ENCODE peak calls at places on chromosomes 7 and 10, in eight cellular contexts. One of them, this sample, is unnamed.
A peak's percentile ranks its signal among the peaks of the same experiment; 100 is the strongest.

GRCh38 chr7:17401806-17402627 is 103.6 kb downstream of the AHR start:
- DNase-seq in activated CD4-positive, alpha-beta T cell treated with anti-CD3 and anti-CD28 coated beads, Interleukin-2, amount 50 U/mL, for 48 hours: peak; percentile 7
- DNase-seq in prostate gland: no peak
- DNase-seq in iris pigment epithelial cell: no peak
- DNase-seq in WTC11: no peak
- DNase-seq in right cardiac atrium: no peak
- DNase-seq in RWPE1: no peak
- DNase-seq in neural crest cell: no peak
- DNase-seq in this sample: no peak

GRCh38 chr7:158348446-158348845 is 239.2 kb downstream of the PTPRN2 start:
- DNase-seq in activated CD4-positive, alpha-beta T cell treated with anti-CD3 and anti-CD28 coated beads, Interleukin-2, amount 50 U/mL, for 48 hours: no peak
- DNase-seq in prostate gland: no peak
- DNase-seq in iris pigment epithelial cell: no peak
- DNase-seq in WTC11: no peak
- DNase-seq in right cardiac atrium: no peak
- DNase-seq in RWPE1: no peak
- DNase-seq in neural crest cell: no peak
- DNase-seq in this sample: no peak

GRCh38 chr7:106326594-106327537 is 42.1 kb upstream of the NAMPT start:
- DNase-seq in activated CD4-positive, alpha-beta T cell treated with anti-CD3 and anti-CD28 coated beads, Interleukin-2, amount 50 U/mL, for 48 hours: no peak
- DNase-seq in prostate gland: no peak
- DNase-seq in iris pigment epithelial cell: peak; percentile 36
- DNase-seq in WTC11: no peak
- DNase-seq in right cardiac atrium: no peak
- DNase-seq in RWPE1: no peak
- DNase-seq in neural crest cell: no peak
- DNase-seq in this sample: no peak

GRCh38 chr7:55432937-55433784 is 68.0 kb downstream of the LANCL2 start:
- DNase-seq in activated CD4-positive, alpha-beta T cell treated with anti-CD3 and anti-CD28 coated beads, Interleukin-2, amount 50 U/mL, for 48 hours: no peak
- DNase-seq in prostate gland: no peak
- DNase-seq in iris pigment epithelial cell: peak; percentile 46
- DNase-seq in WTC11: no peak
- DNase-seq in right cardiac atrium: no peak
- DNase-seq in RWPE1: peak; percentile 79
- DNase-seq in neural crest cell: no peak
- DNase-seq in this sample: no peak

GRCh38 chr10:3509355-3509754 is 275.7 kb downstream of the KLF6 start:
- DNase-seq in activated CD4-positive, alpha-beta T cell treated with anti-CD3 and anti-CD28 coated beads, Interleukin-2, amount 50 U/mL, for 48 hours: no peak
- DNase-seq in prostate gland: no peak
- DNase-seq in iris pigment epithelial cell: no peak
- DNase-seq in WTC11: no peak
- DNase-seq in right cardiac atrium: no peak
- DNase-seq in RWPE1: no peak
- DNase-seq in neural crest cell: no peak
- DNase-seq in this sample: no peak

GRCh38 chr10:29849434-29849833 is 210.0 kb downstream of the JCAD start:
- DNase-seq in activated CD4-positive, alpha-beta T cell treated with anti-CD3 and anti-CD28 coated beads, Interleukin-2, amount 50 U/mL, for 48 hours: no peak
- DNase-seq in prostate gland: no peak
- DNase-seq in iris pigment epithelial cell: peak; percentile 86
- DNase-seq in WTC11: no peak
- DNase-seq in right cardiac atrium: peak; percentile 61
- DNase-seq in RWPE1: no peak
- DNase-seq in neural crest cell: no peak
- DNase-seq in this sample: no peak

GRCh38 chr7:54831644-54832095 is 72.7 kb upstream of the SEC61G start:
- DNase-seq in activated CD4-positive, alpha-beta T cell treated with anti-CD3 and anti-CD28 coated beads, Interleukin-2, amount 50 U/mL, for 48 hours: no peak
- DNase-seq in prostate gland: no peak
- DNase-seq in iris pigment epithelial cell: peak; percentile 21
- DNase-seq in WTC11: no peak
- DNase-seq in right cardiac atrium: no peak
- DNase-seq in RWPE1: peak; percentile 83
- DNase-seq in neural crest cell: no peak
- DNase-seq in this sample: no peak

GRCh38 chr7:22275574-22276150 is 81.3 kb downstream of the RAPGEF5 start:
- DNase-seq in activated CD4-positive, alpha-beta T cell treated with anti-CD3 and anti-CD28 coated beads, Interleukin-2, amount 50 U/mL, for 48 hours: no peak
- DNase-seq in prostate gland: no peak
- DNase-seq in iris pigment epithelial cell: no peak
- DNase-seq in WTC11: no peak
- DNase-seq in right cardiac atrium: no peak
- DNase-seq in RWPE1: no peak
- DNase-seq in neural crest cell: no peak
- DNase-seq in this sample: no peak

GRCh38 chr7:87344446-87344845 is 1.0 kb upstream of the CROT start:
- DNase-seq in activated CD4-positive, alpha-beta T cell treated with anti-CD3 and anti-CD28 coated beads, Interleukin-2, amount 50 U/mL, for 48 hours: no peak
- DNase-seq in prostate gland: peak; percentile 24
- DNase-seq in iris pigment epithelial cell: no peak
- DNase-seq in WTC11: no peak
- DNase-seq in right cardiac atrium: no peak
- DNase-seq in RWPE1: peak; percentile 24
- DNase-seq in neural crest cell: no peak
- DNase-seq in this sample: no peak

GRCh38 chr10:73060738-73061635 is 35.7 kb downstream of the P4HA1 start:
- DNase-seq in activated CD4-positive, alpha-beta T cell treated with anti-CD3 and anti-CD28 coated beads, Interleukin-2, amount 50 U/mL, for 48 hours: no peak
- DNase-seq in prostate gland: no peak
- DNase-seq in iris pigment epithelial cell: peak; percentile 46
- DNase-seq in WTC11: no peak
- DNase-seq in right cardiac atrium: no peak
- DNase-seq in RWPE1: peak; percentile 55
- DNase-seq in neural crest cell: no peak
- DNase-seq in this sample: no peak

GRCh38 chr7:90804370-90804769 is 208.2 kb downstream of the CDK14 start:
- DNase-seq in activated CD4-positive, alpha-beta T cell treated with anti-CD3 and anti-CD28 coated beads, Interleukin-2, amount 50 U/mL, for 48 hours: no peak
- DNase-seq in prostate gland: no peak
- DNase-seq in iris pigment epithelial cell: peak; percentile 61
- DNase-seq in WTC11: no peak
- DNase-seq in right cardiac atrium: no peak
- DNase-seq in RWPE1: no peak
- DNase-seq in neural crest cell: no peak
- DNase-seq in this sample: no peak

GRCh38 chr10:98326621-98327027 is 58.6 kb upstream of the LOXL4 start:
- DNase-seq in activated CD4-positive, alpha-beta T cell treated with anti-CD3 and anti-CD28 coated beads, Interleukin-2, amount 50 U/mL, for 48 hours: no peak
- DNase-seq in prostate gland: no peak
- DNase-seq in iris pigment epithelial cell: no peak
- DNase-seq in WTC11: no peak
- DNase-seq in right cardiac atrium: peak; percentile 63
- DNase-seq in RWPE1: no peak
- DNase-seq in neural crest cell: no peak
- DNase-seq in this sample: no peak

GRCh38 chr7:37255327-37255944 is 193.2 kb downstream of the ELMO1 start:
- DNase-seq in activated CD4-positive, alpha-beta T cell treated with anti-CD3 and anti-CD28 coated beads, Interleukin-2, amount 50 U/mL, for 48 hours: no peak
- DNase-seq in prostate gland: no peak
- DNase-seq in iris pigment epithelial cell: no peak
- DNase-seq in WTC11: no peak
- DNase-seq in right cardiac atrium: no peak
- DNase-seq in RWPE1: no peak
- DNase-seq in neural crest cell: no peak
- DNase-seq in this sample: no peak

GRCh38 chr10:132209130-132209529 is 22.4 kb downstream of the DPYSL4 start:
- DNase-seq in activated CD4-positive, alpha-beta T cell treated with anti-CD3 and anti-CD28 coated beads, Interleukin-2, amount 50 U/mL, for 48 hours: no peak
- DNase-seq in prostate gland: no peak
- DNase-seq in iris pigment epithelial cell: no peak
- DNase-seq in WTC11: no peak
- DNase-seq in right cardiac atrium: peak; percentile 22
- DNase-seq in RWPE1: peak; percentile 50
- DNase-seq in neural crest cell: no peak
- DNase-seq in this sample: no peak

GRCh38 chr7:953547-954327 is 743 bp downstream of the ADAP1 start:
- DNase-seq in activated CD4-positive, alpha-beta T cell treated with anti-CD3 and anti-CD28 coated beads, Interleukin-2, amount 50 U/mL, for 48 hours: peak; percentile 23
- DNase-seq in prostate gland: peak; percentile 55
- DNase-seq in iris pigment epithelial cell: peak; percentile 22
- DNase-seq in WTC11: peak; percentile 63
- DNase-seq in right cardiac atrium: peak; percentile 81
- DNase-seq in RWPE1: peak; percentile 56
- DNase-seq in neural crest cell: no peak
- DNase-seq in this sample: peak; percentile 69

GRCh38 chr10:17237915-17238444 is 9.9 kb downstream of the VIM start:
- DNase-seq in activated CD4-positive, alpha-beta T cell treated with anti-CD3 and anti-CD28 coated beads, Interleukin-2, amount 50 U/mL, for 48 hours: no peak
- DNase-seq in prostate gland: no peak
- DNase-seq in iris pigment epithelial cell: no peak
- DNase-seq in WTC11: no peak
- DNase-seq in right cardiac atrium: no peak
- DNase-seq in RWPE1: no peak
- DNase-seq in neural crest cell: no peak
- DNase-seq in this sample: no peak

GRCh38 chr7:142873281-142873784 is 12.2 kb downstream of the TRPV6 start:
- DNase-seq in activated CD4-positive, alpha-beta T cell treated with anti-CD3 and anti-CD28 coated beads, Interleukin-2, amount 50 U/mL, for 48 hours: peak; percentile 42
- DNase-seq in prostate gland: no peak
- DNase-seq in iris pigment epithelial cell: peak; percentile 15
- DNase-seq in WTC11: peak; percentile 69
- DNase-seq in right cardiac atrium: no peak
- DNase-seq in RWPE1: no peak
- DNase-seq in neural crest cell: no peak
- DNase-seq in this sample: peak; percentile 70

GRCh38 chr7:7221602-7222038 is 39.3 kb downstream of the C1GALT1 start:
- DNase-seq in activated CD4-positive, alpha-beta T cell treated with anti-CD3 and anti-CD28 coated beads, Interleukin-2, amount 50 U/mL, for 48 hours: no peak
- DNase-seq in prostate gland: no peak
- DNase-seq in iris pigment epithelial cell: peak; percentile 72
- DNase-seq in WTC11: no peak
- DNase-seq in right cardiac atrium: peak; percentile 34
- DNase-seq in RWPE1: peak; percentile 81
- DNase-seq in neural crest cell: no peak
- DNase-seq in this sample: no peak

GRCh38 chr7:12062062-12062461 is 149.0 kb upstream of the TMEM106B start:
- DNase-seq in activated CD4-positive, alpha-beta T cell treated with anti-CD3 and anti-CD28 coated beads, Interleukin-2, amount 50 U/mL, for 48 hours: no peak
- DNase-seq in prostate gland: no peak
- DNase-seq in iris pigment epithelial cell: no peak
- DNase-seq in WTC11: peak; percentile 9
- DNase-seq in right cardiac atrium: no peak
- DNase-seq in RWPE1: no peak
- DNase-seq in neural crest cell: no peak
- DNase-seq in this sample: no peak

GRCh38 chr10:19168584-19168983 is 120.0 kb downstream of the MALRD1 start:
- DNase-seq in activated CD4-positive, alpha-beta T cell treated with anti-CD3 and anti-CD28 coated beads, Interleukin-2, amount 50 U/mL, for 48 hours: no peak
- DNase-seq in prostate gland: no peak
- DNase-seq in iris pigment epithelial cell: peak; percentile 3
- DNase-seq in WTC11: peak; percentile 60
- DNase-seq in right cardiac atrium: no peak
- DNase-seq in RWPE1: no peak
- DNase-seq in neural crest cell: no peak
- DNase-seq in this sample: peak; percentile 47

GRCh38 chr10:88879754-88880286 is at the start of gene STAMBPL1:
- DNase-seq in activated CD4-positive, alpha-beta T cell treated with anti-CD3 and anti-CD28 coated beads, Interleukin-2, amount 50 U/mL, for 48 hours: peak; percentile 79
- DNase-seq in prostate gland: peak; percentile 19
- DNase-seq in iris pigment epithelial cell: peak; percentile 17
- DNase-seq in WTC11: no peak
- DNase-seq in right cardiac atrium: peak; percentile 81
- DNase-seq in RWPE1: peak; percentile 51
- DNase-seq in neural crest cell: no peak
- DNase-seq in this sample: no peak

GRCh38 chr10:113493195-113493594 is 59.7 kb upstream of the HABP2 start:
- DNase-seq in activated CD4-positive, alpha-beta T cell treated with anti-CD3 and anti-CD28 coated beads, Interleukin-2, amount 50 U/mL, for 48 hours: no peak
- DNase-seq in prostate gland: no peak
- DNase-seq in iris pigment epithelial cell: peak; percentile 47
- DNase-seq in WTC11: no peak
- DNase-seq in right cardiac atrium: no peak
- DNase-seq in RWPE1: peak; percentile 42
- DNase-seq in neural crest cell: no peak
- DNase-seq in this sample: no peak

GRCh38 chr7:36202347-36202896 is 49.4 kb downstream of the EEPD1 start:
- DNase-seq in activated CD4-positive, alpha-beta T cell treated with anti-CD3 and anti-CD28 coated beads, Interleukin-2, amount 50 U/mL, for 48 hours: no peak
- DNase-seq in prostate gland: no peak
- DNase-seq in iris pigment epithelial cell: peak; percentile 38
- DNase-seq in WTC11: no peak
- DNase-seq in right cardiac atrium: no peak
- DNase-seq in RWPE1: no peak
- DNase-seq in neural crest cell: no peak
- DNase-seq in this sample: no peak

GRCh38 chr7:100506356-100506930 is 22.7 kb downstream of the NYAP1 start:
- DNase-seq in activated CD4-positive, alpha-beta T cell treated with anti-CD3 and anti-CD28 coated beads, Interleukin-2, amount 50 U/mL, for 48 hours: no peak
- DNase-seq in prostate gland: no peak
- DNase-seq in iris pigment epithelial cell: no peak
- DNase-seq in WTC11: no peak
- DNase-seq in right cardiac atrium: no peak
- DNase-seq in RWPE1: no peak
- DNase-seq in neural crest cell: no peak
- DNase-seq in this sample: peak; percentile 39

GRCh38 chr7:51138121-51139085 is 178.2 kb downstream of the COBL start:
- DNase-seq in activated CD4-positive, alpha-beta T cell treated with anti-CD3 and anti-CD28 coated beads, Interleukin-2, amount 50 U/mL, for 48 hours: no peak
- DNase-seq in prostate gland: no peak
- DNase-seq in iris pigment epithelial cell: no peak
- DNase-seq in WTC11: no peak
- DNase-seq in right cardiac atrium: no peak
- DNase-seq in RWPE1: no peak
- DNase-seq in neural crest cell: no peak
- DNase-seq in this sample: no peak

GRCh38 chr7:74587435-74588126 is 69.9 kb upstream of the GTF2I start:
- DNase-seq in activated CD4-positive, alpha-beta T cell treated with anti-CD3 and anti-CD28 coated beads, Interleukin-2, amount 50 U/mL, for 48 hours: no peak
- DNase-seq in prostate gland: peak; percentile 29
- DNase-seq in iris pigment epithelial cell: peak; percentile 94
- DNase-seq in WTC11: peak; percentile 64
- DNase-seq in right cardiac atrium: peak; percentile 97
- DNase-seq in RWPE1: peak; percentile 97
- DNase-seq in neural crest cell: peak; percentile 22
- DNase-seq in this sample: peak; percentile 81

GRCh38 chr10:60099998-60100747 is 193.8 kb upstream of the CCDC6 start:
- DNase-seq in activated CD4-positive, alpha-beta T cell treated with anti-CD3 and anti-CD28 coated beads, Interleukin-2, amount 50 U/mL, for 48 hours: no peak
- DNase-seq in prostate gland: no peak
- DNase-seq in iris pigment epithelial cell: peak; percentile 56
- DNase-seq in WTC11: no peak
- DNase-seq in right cardiac atrium: no peak
- DNase-seq in RWPE1: peak; percentile 32
- DNase-seq in neural crest cell: peak; percentile 22
- DNase-seq in this sample: no peak

GRCh38 chr7:12731214-12731656 is 43.8 kb downstream of the ARL4A start:
- DNase-seq in activated CD4-positive, alpha-beta T cell treated with anti-CD3 and anti-CD28 coated beads, Interleukin-2, amount 50 U/mL, for 48 hours: no peak
- DNase-seq in prostate gland: no peak
- DNase-seq in iris pigment epithelial cell: peak; percentile 70
- DNase-seq in WTC11: no peak
- DNase-seq in right cardiac atrium: no peak
- DNase-seq in RWPE1: peak; percentile 26
- DNase-seq in neural crest cell: no peak
- DNase-seq in this sample: peak; percentile 54

GRCh38 chr7:154633641-154634040 is 369.3 kb downstream of the PAXIP1 start:
- DNase-seq in activated CD4-positive, alpha-beta T cell treated with anti-CD3 and anti-CD28 coated beads, Interleukin-2, amount 50 U/mL, for 48 hours: no peak
- DNase-seq in prostate gland: no peak
- DNase-seq in iris pigment epithelial cell: no peak
- DNase-seq in WTC11: no peak
- DNase-seq in right cardiac atrium: no peak
- DNase-seq in RWPE1: no peak
- DNase-seq in neural crest cell: no peak
- DNase-seq in this sample: no peak

GRCh38 chr10:71638577-71639411 is 80.8 kb downstream of the C10orf105 start:
- DNase-seq in activated CD4-positive, alpha-beta T cell treated with anti-CD3 and anti-CD28 coated beads, Interleukin-2, amount 50 U/mL, for 48 hours: no peak
- DNase-seq in prostate gland: no peak
- DNase-seq in iris pigment epithelial cell: no peak
- DNase-seq in WTC11: no peak
- DNase-seq in right cardiac atrium: no peak
- DNase-seq in RWPE1: no peak
- DNase-seq in neural crest cell: no peak
- DNase-seq in this sample: no peak

GRCh38 chr10:131831561-131831960 is 69.2 kb upstream of the PPP2R2D start:
- DNase-seq in activated CD4-positive, alpha-beta T cell treated with anti-CD3 and anti-CD28 coated beads, Interleukin-2, amount 50 U/mL, for 48 hours: no peak
- DNase-seq in prostate gland: no peak
- DNase-seq in iris pigment epithelial cell: no peak
- DNase-seq in WTC11: peak; percentile 13
- DNase-seq in right cardiac atrium: no peak
- DNase-seq in RWPE1: no peak
- DNase-seq in neural crest cell: no peak
- DNase-seq in this sample: no peak

GRCh38 chr7:106218546-106218945 is 66.2 kb downstream of the NAMPT start:
- DNase-seq in activated CD4-positive, alpha-beta T cell treated with anti-CD3 and anti-CD28 coated beads, Interleukin-2, amount 50 U/mL, for 48 hours: no peak
- DNase-seq in prostate gland: no peak
- DNase-seq in iris pigment epithelial cell: peak; percentile 27
- DNase-seq in WTC11: no peak
- DNase-seq in right cardiac atrium: peak; percentile 50
- DNase-seq in RWPE1: no peak
- DNase-seq in neural crest cell: no peak
- DNase-seq in this sample: no peak

GRCh38 chr10:112275512-112276245 is 7.5 kb upstream of the TECTB start:
- DNase-seq in activated CD4-positive, alpha-beta T cell treated with anti-CD3 and anti-CD28 coated beads, Interleukin-2, amount 50 U/mL, for 48 hours: no peak
- DNase-seq in prostate gland: no peak
- DNase-seq in iris pigment epithelial cell: no peak
- DNase-seq in WTC11: no peak
- DNase-seq in right cardiac atrium: no peak
- DNase-seq in RWPE1: no peak
- DNase-seq in neural crest cell: no peak
- DNase-seq in this sample: no peak

GRCh38 chr10:66455304-66455703 is 470.5 kb upstream of the LRRTM3 start:
- DNase-seq in activated CD4-positive, alpha-beta T cell treated with anti-CD3 and anti-CD28 coated beads, Interleukin-2, amount 50 U/mL, for 48 hours: no peak
- DNase-seq in prostate gland: no peak
- DNase-seq in iris pigment epithelial cell: peak; percentile 16
- DNase-seq in WTC11: no peak
- DNase-seq in right cardiac atrium: no peak
- DNase-seq in RWPE1: no peak
- DNase-seq in neural crest cell: no peak
- DNase-seq in this sample: no peak

This sample was measured in H9.